ENCODE peak calls at places on chromosomes 1 and 21, in nine cellular contexts. One of them, this sample, is unnamed.
A peak's percentile ranks its signal among the peaks of the same experiment; 100 is the strongest.

GRCh38 chr21:45283611-45284455 is 3.9 kb downstream of the POFUT2 start:
- DNase-seq in hepatocyte: no peak
- DNase-seq in mesendoderm: no peak
- DNase-seq in fibroblast of lung: no peak
- DNase-seq in endothelial cell of umbilical vein: no peak
- DNase-seq in OCI-LY7: no peak
- DNase-seq in trophoblast cell: no peak
- DNase-seq in GM23248: no peak
- DNase-seq in neural progenitor cell: no peak
- DNase-seq in this sample: no peak

GRCh38 chr1:228497206-228497605 is 10.0 kb downstream of the RNF187 start:
- DNase-seq in GM23248: no peak
- DNase-seq in endothelial cell of umbilical vein: no peak
- DNase-seq in neural progenitor cell: no peak
- DNase-seq in mesendoderm: no peak
- DNase-seq in OCI-LY7: no peak
- DNase-seq in trophoblast cell: no peak
- DNase-seq in fibroblast of lung: no peak
- DNase-seq in hepatocyte: no peak
- DNase-seq in this sample: no peak

GRCh38 chr1:234989019-234989418 is 139.6 kb downstream of the TOMM20 start:
- DNase-seq in hepatocyte: no peak
- DNase-seq in OCI-LY7: no peak
- DNase-seq in fibroblast of lung: no peak
- DNase-seq in endothelial cell of umbilical vein: no peak
- DNase-seq in GM23248: peak; percentile 40
- DNase-seq in mesendoderm: no peak
- DNase-seq in neural progenitor cell: no peak
- DNase-seq in trophoblast cell: no peak
- DNase-seq in this sample: no peak

GRCh38 chr1:206706298-206706791 is 21.6 kb downstream of the MAPKAPK2 start:
- DNase-seq in mesendoderm: peak; percentile 50
- DNase-seq in neural progenitor cell: peak; percentile 74
- DNase-seq in OCI-LY7: no peak
- DNase-seq in GM23248: peak; percentile 99
- DNase-seq in endothelial cell of umbilical vein: no peak
- DNase-seq in fibroblast of lung: peak; percentile 88
- DNase-seq in hepatocyte: peak; percentile 40
- DNase-seq in trophoblast cell: peak; percentile 22
- DNase-seq in this sample: no peak

GRCh38 chr1:46519209-46519608 is 29.6 kb downstream of the DMBX1 start:
- DNase-seq in mesendoderm: no peak
- DNase-seq in hepatocyte: no peak
- DNase-seq in GM23248: peak; percentile 51
- DNase-seq in endothelial cell of umbilical vein: no peak
- DNase-seq in trophoblast cell: no peak
- DNase-seq in fibroblast of lung: no peak
- DNase-seq in neural progenitor cell: no peak
- DNase-seq in OCI-LY7: no peak
- DNase-seq in this sample: no peak

GRCh38 chr1:221169447-221169889 is 290.2 kb downstream of the HLX start:
- DNase-seq in mesendoderm: peak; percentile 97
- DNase-seq in trophoblast cell: no peak
- DNase-seq in hepatocyte: no peak
- DNase-seq in fibroblast of lung: no peak
- DNase-seq in GM23248: peak; percentile 39
- DNase-seq in OCI-LY7: no peak
- DNase-seq in endothelial cell of umbilical vein: peak; percentile 49
- DNase-seq in neural progenitor cell: peak; percentile 76
- DNase-seq in this sample: no peak

GRCh38 chr1:112714313-112715263 is 544 bp downstream of the PPM1J start:
- DNase-seq in OCI-LY7: no peak
- DNase-seq in fibroblast of lung: no peak
- DNase-seq in GM23248: peak; percentile 60
- DNase-seq in mesendoderm: no peak
- DNase-seq in trophoblast cell: peak; percentile 29
- DNase-seq in hepatocyte: peak; percentile 49
- DNase-seq in endothelial cell of umbilical vein: no peak
- DNase-seq in neural progenitor cell: peak; percentile 59
- DNase-seq in this sample: no peak

GRCh38 chr1:118692143-118692542 is 296.0 kb downstream of the TBX15 start:
- DNase-seq in OCI-LY7: no peak
- DNase-seq in hepatocyte: no peak
- DNase-seq in mesendoderm: no peak
- DNase-seq in neural progenitor cell: no peak
- DNase-seq in endothelial cell of umbilical vein: no peak
- DNase-seq in GM23248: no peak
- DNase-seq in fibroblast of lung: no peak
- DNase-seq in trophoblast cell: no peak
- DNase-seq in this sample: no peak

GRCh38 chr1:99886179-99886578 is 36.0 kb downstream of the AGL start:
- DNase-seq in hepatocyte: no peak
- DNase-seq in fibroblast of lung: no peak
- DNase-seq in trophoblast cell: no peak
- DNase-seq in neural progenitor cell: no peak
- DNase-seq in mesendoderm: no peak
- DNase-seq in GM23248: no peak
- DNase-seq in OCI-LY7: no peak
- DNase-seq in endothelial cell of umbilical vein: no peak
- DNase-seq in this sample: no peak

GRCh38 chr1:99004270-99005141 is at the start of gene PLPPR5:
- DNase-seq in fibroblast of lung: peak; percentile 18
- DNase-seq in hepatocyte: peak; percentile 42
- DNase-seq in mesendoderm: peak; percentile 45
- DNase-seq in endothelial cell of umbilical vein: peak; percentile 12
- DNase-seq in neural progenitor cell: peak; percentile 83
- DNase-seq in GM23248: peak; percentile 68
- DNase-seq in trophoblast cell: peak; percentile 41
- DNase-seq in OCI-LY7: no peak
- DNase-seq in this sample: no peak

GRCh38 chr1:10862743-10863335 is 66.4 kb upstream of the CASZ1 start:
- DNase-seq in neural progenitor cell: no peak
- DNase-seq in trophoblast cell: no peak
- DNase-seq in fibroblast of lung: no peak
- DNase-seq in endothelial cell of umbilical vein: no peak
- DNase-seq in GM23248: no peak
- DNase-seq in OCI-LY7: no peak
- DNase-seq in mesendoderm: no peak
- DNase-seq in hepatocyte: no peak
- DNase-seq in this sample: no peak

GRCh38 chr1:205933672-205934618 is 9.3 kb downstream of the SLC26A9 start:
- DNase-seq in endothelial cell of umbilical vein: peak; percentile 84
- DNase-seq in fibroblast of lung: peak; percentile 28
- DNase-seq in neural progenitor cell: peak; percentile 37
- DNase-seq in mesendoderm: peak; percentile 44
- DNase-seq in GM23248: peak; percentile 90
- DNase-seq in OCI-LY7: no peak
- DNase-seq in hepatocyte: peak; percentile 71
- DNase-seq in trophoblast cell: no peak
- DNase-seq in this sample: no peak

GRCh38 chr1:246583448-246584185 is 17.4 kb downstream of the CNST start:
- DNase-seq in hepatocyte: peak; percentile 34
- DNase-seq in fibroblast of lung: peak; percentile 66
- DNase-seq in trophoblast cell: no peak
- DNase-seq in GM23248: peak; percentile 51
- DNase-seq in neural progenitor cell: no peak
- DNase-seq in OCI-LY7: no peak
- DNase-seq in mesendoderm: no peak
- DNase-seq in endothelial cell of umbilical vein: peak; percentile 52
- DNase-seq in this sample: no peak

GRCh38 chr1:246583056-246583440 is 16.8 kb downstream of the CNST start:
- DNase-seq in OCI-LY7: no peak
- DNase-seq in hepatocyte: no peak
- DNase-seq in fibroblast of lung: no peak
- DNase-seq in GM23248: no peak
- DNase-seq in mesendoderm: no peak
- DNase-seq in trophoblast cell: no peak
- DNase-seq in neural progenitor cell: no peak
- DNase-seq in endothelial cell of umbilical vein: no peak
- DNase-seq in this sample: no peak

GRCh38 chr1:246588322-246588721 is 22.1 kb downstream of the CNST start:
- DNase-seq in fibroblast of lung: peak; percentile 63
- DNase-seq in mesendoderm: no peak
- DNase-seq in GM23248: peak; percentile 89
- DNase-seq in hepatocyte: no peak
- DNase-seq in endothelial cell of umbilical vein: peak; percentile 77
- DNase-seq in OCI-LY7: no peak
- DNase-seq in trophoblast cell: no peak
- DNase-seq in neural progenitor cell: no peak
- DNase-seq in this sample: no peak

GRCh38 chr1:246587606-246588005 is 21.4 kb downstream of the CNST start:
- DNase-seq in GM23248: peak; percentile 81
- DNase-seq in neural progenitor cell: no peak
- DNase-seq in hepatocyte: no peak
- DNase-seq in fibroblast of lung: peak; percentile 80
- DNase-seq in mesendoderm: no peak
- DNase-seq in trophoblast cell: peak; percentile 17
- DNase-seq in endothelial cell of umbilical vein: peak; percentile 84
- DNase-seq in OCI-LY7: no peak
- DNase-seq in this sample: no peak

DNA sequence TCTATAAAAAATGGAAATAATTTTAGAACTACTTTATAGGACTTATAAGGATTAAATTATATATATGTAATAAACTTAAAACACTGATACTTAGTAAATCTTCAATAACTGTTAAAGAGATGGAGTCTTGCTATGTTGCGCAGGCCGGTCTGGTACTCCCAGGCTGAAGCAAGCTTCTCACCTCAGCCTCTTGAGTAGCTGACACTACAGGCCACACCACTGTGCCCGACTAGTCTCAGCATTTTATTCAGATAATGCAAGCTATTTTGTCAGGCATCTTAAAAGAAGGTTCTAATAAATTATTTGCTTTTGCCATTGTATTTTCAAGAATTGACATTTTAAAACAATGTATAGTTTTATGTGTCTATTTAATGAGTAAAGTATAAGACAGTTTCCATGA is 20.8 kb downstream of the CNST start:
- DNase-seq in mesendoderm: no peak
- DNase-seq in hepatocyte: no peak
- DNase-seq in endothelial cell of umbilical vein: no peak
- DNase-seq in GM23248: no peak
- DNase-seq in neural progenitor cell: no peak
- DNase-seq in trophoblast cell: no peak
- DNase-seq in fibroblast of lung: no peak
- DNase-seq in OCI-LY7: no peak
- DNase-seq in this sample: no peak
- H3K79me2 ChIP-seq in mesendoderm: peaks cover 2% of the 10 kb centered on the region
- H3K79me2 ChIP-seq in hepatocyte: peaks cover 43% of the 10 kb centered on the region
- H3K79me2 ChIP-seq in endothelial cell of umbilical vein: peaks cover 37% of the 10 kb centered on the region
- H3K79me2 ChIP-seq in GM23248: peaks cover 86% of the 10 kb centered on the region
- H3K79me2 ChIP-seq in neural progenitor cell: peaks cover 29% of the 10 kb centered on the region
- H3K79me2 ChIP-seq in trophoblast cell: no peaks in the 10 kb centered on the region
- H3K79me2 ChIP-seq in fibroblast of lung: peaks cover 65% of the 10 kb centered on the region
- H3K79me2 ChIP-seq in OCI-LY7: peaks cover 45% of the 10 kb centered on the region
- H3K79me2 ChIP-seq in this sample: peaks cover 12% of the 10 kb centered on the region

GRCh38 chr1:212966619-212967018 is 16.3 kb downstream of the VASH2 start:
- DNase-seq in fibroblast of lung: no peak
- DNase-seq in GM23248: no peak
- DNase-seq in hepatocyte: no peak
- DNase-seq in trophoblast cell: no peak
- DNase-seq in OCI-LY7: no peak
- DNase-seq in neural progenitor cell: no peak
- DNase-seq in mesendoderm: no peak
- DNase-seq in endothelial cell of umbilical vein: no peak
- DNase-seq in this sample: no peak
- H3K4me3 ChIP-seq in fibroblast of lung: no peak overlapping the region
- H3K4me3 ChIP-seq in GM23248: no peak overlapping the region
- H3K4me3 ChIP-seq in hepatocyte: no peak overlapping the region
- H3K4me3 ChIP-seq in trophoblast cell: no peak overlapping the region
- H3K4me3 ChIP-seq in OCI-LY7: no peak overlapping the region
- H3K4me3 ChIP-seq in neural progenitor cell: no peak overlapping the region
- H3K4me3 ChIP-seq in mesendoderm: no peak overlapping the region
- H3K4me3 ChIP-seq in endothelial cell of umbilical vein: no peak overlapping the region
- H3K4me3 ChIP-seq in this sample: no peak overlapping the region

DNA sequence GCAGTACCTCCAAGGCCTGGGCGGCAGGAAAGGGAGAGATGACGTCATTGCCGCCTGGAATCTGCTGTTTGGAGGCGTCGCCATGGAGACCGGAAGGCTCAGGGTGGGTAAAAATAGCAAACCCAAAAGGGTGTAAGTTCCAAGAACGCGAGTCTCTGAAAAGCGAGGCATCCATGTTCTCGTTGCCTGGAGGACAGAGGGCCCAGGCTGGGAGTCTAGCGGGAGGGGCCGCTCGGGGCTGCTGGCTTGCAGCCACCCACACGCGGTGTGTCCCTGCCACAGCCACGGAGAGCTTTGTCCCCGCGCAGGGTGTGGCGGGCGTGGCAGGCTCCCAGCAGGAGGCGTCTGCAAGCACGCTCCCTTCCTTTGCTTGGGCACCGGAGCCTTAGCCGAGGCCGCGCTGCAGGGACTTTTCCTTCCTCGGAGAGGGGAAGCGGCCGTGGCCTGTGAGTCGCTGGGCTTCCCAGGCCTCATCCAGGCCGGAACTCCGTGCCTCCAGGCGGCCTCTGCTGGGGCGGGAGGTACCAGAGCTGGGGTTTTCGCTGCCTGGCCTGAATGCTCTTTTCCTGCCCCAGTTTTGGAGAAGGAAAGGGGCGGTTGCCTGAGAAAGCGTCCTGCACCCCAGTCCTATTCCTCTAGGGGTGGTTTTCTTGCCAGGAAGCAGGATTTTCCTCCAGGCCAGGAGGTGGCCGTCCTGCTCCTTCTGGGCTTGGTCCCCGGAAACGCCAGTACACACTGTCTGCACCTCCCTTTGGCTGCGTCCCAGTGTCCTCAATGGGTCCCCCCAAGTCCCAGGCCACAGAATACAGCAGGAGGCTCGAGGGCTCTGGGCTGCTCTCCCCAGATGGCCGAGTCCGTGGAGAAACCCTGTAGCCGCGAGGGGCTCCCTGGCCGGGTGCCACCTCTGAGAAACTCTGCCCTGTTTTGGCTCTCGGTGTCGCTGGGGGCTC is 15.3 kb upstream of the SKI start:
- DNase-seq in trophoblast cell: peak; percentile 95
- DNase-seq in hepatocyte: peak; percentile 95
- DNase-seq in endothelial cell of umbilical vein: peak; percentile 97
- DNase-seq in mesendoderm: peak; percentile 99
- DNase-seq in fibroblast of lung: peak; percentile 96
- DNase-seq in OCI-LY7: no peak
- DNase-seq in neural progenitor cell: peak; percentile 95
- DNase-seq in GM23248: peak; percentile 99
- DNase-seq in this sample: no peak
- H3K79me2 ChIP-seq in trophoblast cell: peaks cover 12% of the 10 kb centered on the region
- H3K79me2 ChIP-seq in hepatocyte: no peaks in the 10 kb centered on the region
- H3K79me2 ChIP-seq in endothelial cell of umbilical vein: no peaks in the 10 kb centered on the region
- H3K79me2 ChIP-seq in mesendoderm: no peaks in the 10 kb centered on the region
- H3K79me2 ChIP-seq in fibroblast of lung: no peaks in the 10 kb centered on the region
- H3K79me2 ChIP-seq in OCI-LY7: no peaks in the 10 kb centered on the region
- H3K79me2 ChIP-seq in neural progenitor cell: no peaks in the 10 kb centered on the region
- H3K79me2 ChIP-seq in GM23248: no peaks in the 10 kb centered on the region
- H3K79me2 ChIP-seq in this sample: no peaks in the 10 kb centered on the region

DNA sequence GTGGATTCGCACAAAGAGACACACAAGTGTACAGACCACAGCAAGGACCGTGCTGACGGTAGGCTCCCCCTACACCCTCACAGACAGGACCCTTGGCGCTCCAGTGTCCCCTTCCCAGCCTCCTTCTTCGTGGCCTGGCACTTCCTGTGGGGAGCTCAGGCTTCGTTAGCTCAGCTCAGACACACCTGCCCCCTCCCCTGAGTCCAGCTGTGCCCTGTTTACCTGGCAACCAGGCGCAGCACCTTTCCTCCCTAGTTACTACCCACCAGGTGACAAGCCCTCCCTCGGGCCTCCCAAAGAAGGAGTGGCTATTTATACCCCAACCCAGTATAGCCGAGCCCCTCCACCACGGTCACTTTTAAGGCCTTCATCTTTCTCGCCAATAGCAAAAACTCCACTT is 4.7 kb downstream of the CELF3 start:
- DNase-seq in neural progenitor cell: no peak
- DNase-seq in mesendoderm: peak; percentile 35
- DNase-seq in OCI-LY7: no peak
- DNase-seq in fibroblast of lung: no peak
- DNase-seq in endothelial cell of umbilical vein: no peak
- DNase-seq in GM23248: no peak
- DNase-seq in hepatocyte: no peak
- DNase-seq in trophoblast cell: no peak
- DNase-seq in this sample: no peak
- H3K4me3 ChIP-seq in neural progenitor cell: no peak overlapping the region
- H3K4me3 ChIP-seq in mesendoderm: no peak overlapping the region
- H3K4me3 ChIP-seq in OCI-LY7: no peak overlapping the region
- H3K4me3 ChIP-seq in fibroblast of lung: no peak overlapping the region
- H3K4me3 ChIP-seq in endothelial cell of umbilical vein: no peak overlapping the region
- H3K4me3 ChIP-seq in GM23248: no peak overlapping the region
- H3K4me3 ChIP-seq in hepatocyte: no peak overlapping the region
- H3K4me3 ChIP-seq in trophoblast cell: no peak overlapping the region
- H3K4me3 ChIP-seq in this sample: no peak overlapping the region